ENCODE peak calls at places on chromosomes 12 and 14, in eight cellular contexts. Z, L, E, W, M, Y, T and U are unnamed samples.

GRCh38 chr14:97536421-97536820 is 739.2 kb downstream of the VRK1 start:
- DNase-seq in Z (no peak), L (no peak), E (no peak), W (no peak), M (no peak), Y (no peak), T (no peak), U (peak; percentile 54)

GRCh38 chr14:104248203-104249055 is 110.0 kb downstream of the KIF26A start:
- DNase-seq in Z (no peak), L (no peak), E (no peak), W (no peak), M (no peak), Y (no peak), T (no peak), U (no peak)

GRCh38 chr12:121804417-121805111 is 755 bp downstream of the SETD1B start:
- DNase-seq in Z (no peak), L (peak; percentile 57), E (no peak), W (no peak), M (no peak), Y (peak; percentile 74), T (peak; percentile 67), U (no peak)

GRCh38 chr14:104290058-104290667 is 151.8 kb downstream of the KIF26A start:
- DNase-seq in Z (no peak), L (no peak), E (no peak), W (no peak), M (no peak), Y (peak; percentile 29), T (peak; percentile 4), U (no peak)

GRCh38 chr14:21317433-21317832 is 37.5 kb downstream of the RPGRIP1 start:
- DNase-seq in Z (no peak), L (no peak), E (no peak), W (no peak), M (no peak), Y (no peak), T (no peak), U (no peak)

GRCh38 chr14:73452341-73453191 is 5.8 kb downstream of the NUMB start:
- DNase-seq in Z (no peak), L (no peak), E (no peak), W (no peak), M (peak; percentile 83), Y (no peak), T (no peak), U (no peak)

GRCh38 chr12:27142102-27142721 is 59.8 kb upstream of the C12orf71 start:
- DNase-seq in Z (peak; percentile 21), L (peak; percentile 20), E (peak; percentile 74), W (peak; percentile 87), M (peak; percentile 63), Y (peak; percentile 79), T (peak; percentile 21), U (peak; percentile 49)

GRCh38 chr12:123602651-123603195 is 824 bp downstream of the DDX55 start:
- DNase-seq in Z (no peak), L (no peak), E (no peak), W (no peak), M (no peak), Y (no peak), T (peak; percentile 15), U (peak; percentile 8)

GRCh38 chr14:77878783-77879182 is 78.9 kb downstream of the ADCK1 start:
- DNase-seq in Z (no peak), L (no peak), E (no peak), W (no peak), M (no peak), Y (no peak), T (no peak), U (no peak)

GRCh38 chr12:67531051-67531450 is 117.5 kb upstream of the DYRK2 start:
- DNase-seq in Z (no peak), L (no peak), E (no peak), W (peak; percentile 24), M (peak; percentile 31), Y (no peak), T (no peak), U (no peak)

GRCh38 chr12:52307836-52308806 is 13.1 kb downstream of the KRT83 start:
- DNase-seq in Z (peak; percentile 65), L (no peak), E (peak; percentile 75), W (peak; percentile 87), M (peak; percentile 34), Y (peak; percentile 60), T (peak; percentile 40), U (peak; percentile 78)

GRCh38 chr14:50232276-50232642 is 881 bp upstream of the SOS2 start:
- DNase-seq in Z (peak; percentile 21), L (no peak), E (no peak), W (no peak), M (no peak), Y (no peak), T (no peak), U (no peak)